ENCODE peak calls at places on chromosomes 4 and X, in six cellular contexts. O is tibial nerve, P is germinal center, F is NCI-H1092, V is memory B cell, J is EL. A is an unnamed sample.
A peak's percentile ranks its signal among the peaks of the same experiment; 100 is the strongest.

GRCh38 chrX:5916945-5917344 is 311.7 kb downstream of the NLGN4X start:
- DNase-seq in F (no peak), P (no peak), V (no peak), J (no peak), O (no peak), A (no peak)

GRCh38 chr4:152112887-152113286 is 352.1 kb upstream of the GATB start:
- DNase-seq in J (no peak), P (no peak), F (no peak), O (no peak), V (no peak), A (no peak)

GRCh38 chr4:146507607-146508006 is 14.1 kb downstream of the SLC10A7 start:
- DNase-seq in J (no peak), V (no peak), O (no peak), P (no peak), F (no peak), A (no peak)

GRCh38 chrX:74422576-74423288 is 1.4 kb downstream of the SLC16A2 start:
- DNase-seq in F (peak; percentile 22), O (peak; percentile 20), V (peak; percentile 10), J (peak; percentile 71), P (peak; percentile 22), A (peak; percentile 70)

GRCh38 chr4:94852601-94853000 is 94.8 kb downstream of the BMPR1B start:
- DNase-seq in V (no peak), P (no peak), J (no peak), F (no peak), O (no peak), A (no peak)

GRCh38 chr4:80219301-80220025 is 22.2 kb downstream of the PRDM8 start:
- DNase-seq in F (no peak), O (no peak), V (no peak), J (peak; percentile 53), P (no peak), A (peak; percentile 56)

GRCh38 chr4:54063737-54064316 is 578 bp downstream of the CHIC2 start:
- DNase-seq in J (peak; percentile 31), P (peak; percentile 60), F (no peak), O (no peak), V (no peak), A (peak; percentile 50)

GRCh38 chr4:72348701-72349100 is 220.3 kb downstream of the ADAMTS3 start:
- DNase-seq in O (no peak), F (no peak), V (no peak), J (no peak), P (no peak), A (no peak)

A was measured in ELR.